ENCODE peak calls at places on chromosomes 3 and 15, in seven cellular contexts. One of them, this sample, is unnamed. For H3K9me3, the result is how much of the 10 kb centered on the place peaks cover.

GRCh38 chr3:134666466-134666865 is 15.6 kb upstream of the KY start:
- DNase-seq in upper lobe of left lung: no peak
- DNase-seq in GM23248: peak
- DNase-seq in stomach: no peak
- DNase-seq in endodermal cell: no peak
- DNase-seq in CD8-positive, alpha-beta T cell: no peak
- DNase-seq in psoas muscle: peak
- DNase-seq in this sample: no peak

GRCh38 chr3:57696861-57697321 is 4.0 kb upstream of the DENND6A start:
- DNase-seq in stomach: no peak
- DNase-seq in upper lobe of left lung: no peak
- DNase-seq in endodermal cell: no peak
- DNase-seq in GM23248: peak
- DNase-seq in CD8-positive, alpha-beta T cell: no peak
- DNase-seq in psoas muscle: no peak
- DNase-seq in this sample: no peak

GRCh38 chr3:34140606-34141005 is 342.2 kb downstream of the PDCD6IP start:
- DNase-seq in GM23248: peak
- DNase-seq in endodermal cell: no peak
- DNase-seq in CD8-positive, alpha-beta T cell: no peak
- DNase-seq in stomach: no peak
- DNase-seq in upper lobe of left lung: no peak
- DNase-seq in psoas muscle: no peak
- DNase-seq in this sample: no peak

GRCh38 chr3:42707620-42708355 is 5.2 kb upstream of the HHATL start:
- DNase-seq in CD8-positive, alpha-beta T cell: no peak
- DNase-seq in GM23248: no peak
- DNase-seq in psoas muscle: no peak
- DNase-seq in stomach: no peak
- DNase-seq in endodermal cell: no peak
- DNase-seq in upper lobe of left lung: peak
- DNase-seq in this sample: no peak

GRCh38 chr3:149437710-149438109 is 36.8 kb upstream of the TM4SF4 start:
- DNase-seq in GM23248: no peak
- DNase-seq in psoas muscle: no peak
- DNase-seq in upper lobe of left lung: no peak
- DNase-seq in endodermal cell: no peak
- DNase-seq in stomach: no peak
- DNase-seq in CD8-positive, alpha-beta T cell: no peak
- DNase-seq in this sample: no peak

GRCh38 chr3:106348142-106348690 is 479.4 kb upstream of the CBLB start:
- DNase-seq in stomach: no peak
- DNase-seq in upper lobe of left lung: no peak
- DNase-seq in CD8-positive, alpha-beta T cell: no peak
- DNase-seq in GM23248: no peak
- DNase-seq in psoas muscle: no peak
- DNase-seq in endodermal cell: no peak
- DNase-seq in this sample: no peak

GRCh38 chr15:89746386-89746974 is 4.6 kb downstream of the MESP1 start:
- DNase-seq in upper lobe of left lung: no peak
- DNase-seq in stomach: no peak
- DNase-seq in CD8-positive, alpha-beta T cell: no peak
- DNase-seq in psoas muscle: no peak
- DNase-seq in endodermal cell: no peak
- DNase-seq in GM23248: no peak
- DNase-seq in this sample: no peak

GRCh38 chr3:72306800-72307341 is 521.9 kb upstream of the PROK2 start:
- DNase-seq in stomach: no peak
- DNase-seq in endodermal cell: peak
- DNase-seq in CD8-positive, alpha-beta T cell: no peak
- DNase-seq in GM23248: no peak
- DNase-seq in psoas muscle: no peak
- DNase-seq in upper lobe of left lung: no peak
- DNase-seq in this sample: no peak

GRCh38 chr3:128649264-128649663 is 1.4 kb downstream of the RPN1 start:
- DNase-seq in stomach: no peak
- DNase-seq in GM23248: peak
- DNase-seq in upper lobe of left lung: no peak
- DNase-seq in CD8-positive, alpha-beta T cell: no peak
- DNase-seq in psoas muscle: no peak
- DNase-seq in endodermal cell: no peak
- DNase-seq in this sample: no peak

GRCh38 chr15:90513448-90513847 is 16.3 kb upstream of the CRTC3 start:
- DNase-seq in endodermal cell: no peak
- DNase-seq in stomach: no peak
- DNase-seq in CD8-positive, alpha-beta T cell: no peak
- DNase-seq in GM23248: no peak
- DNase-seq in upper lobe of left lung: no peak
- DNase-seq in psoas muscle: no peak
- DNase-seq in this sample: no peak

GRCh38 chr3:122902326-122902725 is 107.5 kb downstream of the SLC49A4 start:
- DNase-seq in CD8-positive, alpha-beta T cell: no peak
- DNase-seq in upper lobe of left lung: no peak
- DNase-seq in stomach: no peak
- DNase-seq in psoas muscle: no peak
- DNase-seq in GM23248: no peak
- DNase-seq in endodermal cell: no peak
- DNase-seq in this sample: no peak

GRCh38 chr15:68045289-68046265 is 8.5 kb upstream of the PIAS1 start:
- DNase-seq in GM23248: no peak
- DNase-seq in upper lobe of left lung: no peak
- DNase-seq in endodermal cell: peak
- DNase-seq in stomach: no peak
- DNase-seq in psoas muscle: peak
- DNase-seq in CD8-positive, alpha-beta T cell: no peak
- DNase-seq in this sample: no peak

GRCh38 chr3:29212789-29213433 is 68.0 kb upstream of the RBMS3 start:
- DNase-seq in GM23248: no peak
- DNase-seq in endodermal cell: no peak
- DNase-seq in psoas muscle: no peak
- DNase-seq in stomach: no peak
- DNase-seq in upper lobe of left lung: no peak
- DNase-seq in CD8-positive, alpha-beta T cell: no peak
- DNase-seq in this sample: no peak

GRCh38 chr3:57227930-57228733 is 603 bp downstream of the APPL1 start:
- DNase-seq in CD8-positive, alpha-beta T cell: peak
- DNase-seq in endodermal cell: peak
- DNase-seq in stomach: peak
- DNase-seq in psoas muscle: peak
- DNase-seq in upper lobe of left lung: peak
- DNase-seq in GM23248: peak
- DNase-seq in this sample: no peak

GRCh38 chr15:41928637-41929620 is 35.1 kb upstream of the SPTBN5 start:
- DNase-seq in endodermal cell: no peak
- DNase-seq in stomach: peak
- DNase-seq in psoas muscle: peak
- DNase-seq in GM23248: no peak
- DNase-seq in CD8-positive, alpha-beta T cell: no peak
- DNase-seq in upper lobe of left lung: peak
- DNase-seq in this sample: no peak

GRCh38 chr3:54905230-54905888 is 22.5 kb downstream of the LRTM1 start:
- DNase-seq in endodermal cell: no peak
- DNase-seq in psoas muscle: no peak
- DNase-seq in CD8-positive, alpha-beta T cell: no peak
- DNase-seq in stomach: no peak
- DNase-seq in GM23248: peak
- DNase-seq in upper lobe of left lung: no peak
- DNase-seq in this sample: no peak

GRCh38 chr3:194322701-194323174 is 28.4 kb downstream of the CPN2 start:
- DNase-seq in endodermal cell: no peak
- DNase-seq in psoas muscle: peak
- DNase-seq in GM23248: peak
- DNase-seq in stomach: peak
- DNase-seq in upper lobe of left lung: no peak
- DNase-seq in CD8-positive, alpha-beta T cell: no peak
- DNase-seq in this sample: no peak

GRCh38 chr3:194318511-194319161 is 32.5 kb downstream of the CPN2 start:
- DNase-seq in endodermal cell: peak
- DNase-seq in stomach: no peak
- DNase-seq in CD8-positive, alpha-beta T cell: no peak
- DNase-seq in GM23248: peak
- DNase-seq in upper lobe of left lung: no peak
- DNase-seq in psoas muscle: no peak
- DNase-seq in this sample: no peak

GRCh38 chr3:194320744-194321243 is 30.3 kb downstream of the CPN2 start:
- DNase-seq in psoas muscle: no peak
- DNase-seq in GM23248: no peak
- DNase-seq in stomach: peak
- DNase-seq in upper lobe of left lung: no peak
- DNase-seq in endodermal cell: no peak
- DNase-seq in CD8-positive, alpha-beta T cell: no peak
- DNase-seq in this sample: no peak

GRCh38 chr3:194321666-194322640 is 29.2 kb downstream of the CPN2 start:
- DNase-seq in upper lobe of left lung: no peak
- DNase-seq in endodermal cell: no peak
- DNase-seq in psoas muscle: no peak
- DNase-seq in GM23248: no peak
- DNase-seq in stomach: peak
- DNase-seq in CD8-positive, alpha-beta T cell: no peak
- DNase-seq in this sample: no peak

GRCh38 chr3:194320100-194320499 is 31.0 kb downstream of the CPN2 start:
- DNase-seq in psoas muscle: no peak
- DNase-seq in stomach: no peak
- DNase-seq in endodermal cell: no peak
- DNase-seq in CD8-positive, alpha-beta T cell: no peak
- DNase-seq in upper lobe of left lung: no peak
- DNase-seq in GM23248: no peak
- DNase-seq in this sample: no peak
- H3K9me3 ChIP-seq in psoas muscle: under half
- H3K9me3 ChIP-seq in stomach: under half
- H3K9me3 ChIP-seq in endodermal cell: under half
- H3K9me3 ChIP-seq in CD8-positive, alpha-beta T cell: under half
- H3K9me3 ChIP-seq in upper lobe of left lung: under half
- H3K9me3 ChIP-seq in GM23248: under half
- H3K9me3 ChIP-seq in this sample: under half

GRCh38 chr3:65685621-65686020 is 353.1 kb downstream of the MAGI1 start:
- DNase-seq in psoas muscle: no peak
- DNase-seq in stomach: no peak
- DNase-seq in CD8-positive, alpha-beta T cell: no peak
- DNase-seq in upper lobe of left lung: no peak
- DNase-seq in GM23248: peak
- DNase-seq in endodermal cell: no peak
- DNase-seq in this sample: no peak

GRCh38 chr3:65689436-65689835 is 349.3 kb downstream of the MAGI1 start:
- DNase-seq in GM23248: no peak
- DNase-seq in upper lobe of left lung: no peak
- DNase-seq in psoas muscle: no peak
- DNase-seq in stomach: no peak
- DNase-seq in CD8-positive, alpha-beta T cell: no peak
- DNase-seq in endodermal cell: no peak
- DNase-seq in this sample: no peak

DNA sequence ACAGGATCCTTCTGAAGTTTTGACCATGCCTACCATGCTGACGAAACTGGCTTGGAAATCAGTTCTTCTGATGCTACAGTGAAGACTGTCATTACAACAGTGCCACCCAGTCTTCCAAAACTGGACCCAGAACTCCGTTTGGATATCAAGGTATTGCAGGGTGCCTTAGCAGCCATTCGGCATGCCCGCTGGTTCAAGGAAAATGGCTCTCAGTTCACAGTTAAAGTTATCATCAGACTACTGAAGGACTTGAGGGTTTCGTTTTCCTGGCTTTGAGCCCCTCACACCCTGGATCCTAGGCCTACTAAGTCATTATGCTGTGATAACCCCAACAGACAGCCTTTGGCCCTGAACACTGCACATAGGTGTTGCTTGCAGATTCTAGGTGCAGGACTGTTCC is 351.0 kb downstream of the MAGI1 start:
- DNase-seq in psoas muscle: no peak
- DNase-seq in upper lobe of left lung: no peak
- DNase-seq in GM23248: no peak
- DNase-seq in endodermal cell: no peak
- DNase-seq in CD8-positive, alpha-beta T cell: no peak
- DNase-seq in stomach: no peak
- DNase-seq in this sample: no peak
- H3K9me3 ChIP-seq in psoas muscle: under half
- H3K9me3 ChIP-seq in upper lobe of left lung: under half
- H3K9me3 ChIP-seq in GM23248: under half
- H3K9me3 ChIP-seq in endodermal cell: under half
- H3K9me3 ChIP-seq in CD8-positive, alpha-beta T cell: under half
- H3K9me3 ChIP-seq in stomach: under half
- H3K9me3 ChIP-seq in this sample: under half

DNA sequence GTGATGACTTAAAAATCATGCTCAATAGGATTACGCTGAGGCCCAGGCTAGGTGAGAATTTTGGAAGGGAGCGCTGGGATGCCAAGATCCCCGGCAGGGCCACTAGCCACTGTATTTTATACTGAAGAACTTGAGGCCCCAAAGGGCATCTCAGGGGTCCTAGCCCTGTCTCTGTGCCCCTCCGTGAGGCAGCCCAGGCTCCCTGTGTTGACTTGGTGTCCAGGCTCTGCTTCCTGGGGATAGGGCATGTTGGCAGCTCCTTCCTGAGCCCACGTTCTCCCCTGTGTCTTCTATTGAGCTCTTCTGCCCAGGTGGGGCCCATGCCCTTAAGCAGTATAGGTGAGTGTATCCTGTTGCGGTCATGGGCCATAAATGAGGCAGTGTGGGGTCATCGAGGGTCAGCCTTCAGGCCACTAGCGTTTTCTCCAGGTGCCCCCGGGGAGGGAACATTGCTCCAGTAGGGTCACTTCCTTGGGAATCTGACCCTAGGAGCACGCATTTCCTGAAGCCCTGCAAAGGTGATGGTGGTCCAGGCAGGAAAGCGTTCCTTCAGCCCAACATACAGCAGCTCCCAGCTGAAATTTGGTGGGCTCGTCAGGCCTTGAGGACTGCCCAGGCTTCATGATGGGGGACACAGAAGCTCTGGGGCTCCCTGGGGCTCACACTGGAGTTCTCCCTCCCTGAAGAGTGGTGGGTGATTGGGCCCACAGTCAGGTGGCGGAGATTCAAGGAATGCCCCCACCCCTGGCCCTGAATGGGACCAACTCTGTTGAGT is 189.4 kb downstream of the UBE3A start:
- DNase-seq in stomach: peak
- DNase-seq in upper lobe of left lung: no peak
- DNase-seq in GM23248: no peak
- DNase-seq in CD8-positive, alpha-beta T cell: no peak
- DNase-seq in psoas muscle: no peak
- DNase-seq in endodermal cell: peak
- DNase-seq in this sample: no peak
- H3K9me3 ChIP-seq in stomach: half or more
- H3K9me3 ChIP-seq in upper lobe of left lung: under half
- H3K9me3 ChIP-seq in GM23248: under half
- H3K9me3 ChIP-seq in CD8-positive, alpha-beta T cell: under half
- H3K9me3 ChIP-seq in psoas muscle: under half
- H3K9me3 ChIP-seq in endodermal cell: under half
- H3K9me3 ChIP-seq in this sample: half or more

GRCh38 chr3:111434941-111435622 is 106.9 kb upstream of the CD96 start:
- DNase-seq in GM23248: no peak
- DNase-seq in upper lobe of left lung: no peak
- DNase-seq in stomach: no peak
- DNase-seq in CD8-positive, alpha-beta T cell: no peak
- DNase-seq in psoas muscle: no peak
- DNase-seq in endodermal cell: no peak
- DNase-seq in this sample: no peak
- H3K9me3 ChIP-seq in GM23248: under half
- H3K9me3 ChIP-seq in upper lobe of left lung: under half
- H3K9me3 ChIP-seq in stomach: under half
- H3K9me3 ChIP-seq in CD8-positive, alpha-beta T cell: under half
- H3K9me3 ChIP-seq in psoas muscle: under half
- H3K9me3 ChIP-seq in endodermal cell: under half
- H3K9me3 ChIP-seq in this sample: under half